ENCODE peak calls at places on chromosomes 4 and X, in ten cellular contexts. A is ovary; T is IMR-90; X is pancreas; M is MM.1S; C is Karpas-422; D is mesenchymal stem cell; G is Peyer's patch; P is CD4-positive, alpha-beta memory T cell; Q is CD8-positive, alpha-beta memory T cell. S is an unnamed sample.

GRCh38 chr4:24118031-24118430 is 228.2 kb upstream of the PPARGC1A start:
- DNase-seq in A (no peak), T (peak; percentile 28), X (no peak), M (peak; percentile 28), C (no peak), D (no peak), G (no peak), P (no peak), Q (no peak), S (no peak)

GRCh38 chrX:11129546-11129945 is 18.4 kb downstream of the HCCS start:
- DNase-seq in A (no peak), T (no peak), X (no peak), M (no peak), C (no peak), D (no peak), G (no peak), P (no peak), Q (no peak), S (no peak)

GRCh38 chr4:148116264-148116663 is 325.9 kb downstream of the NR3C2 start:
- DNase-seq in A (no peak), T (peak; percentile 79), X (no peak), M (no peak), C (peak; percentile 53), D (no peak), G (no peak), P (no peak), Q (no peak), S (no peak)

GRCh38 chr4:78058591-78059523 is 1.7 kb downstream of the FRAS1 start:
- DNase-seq in A (no peak), T (no peak), X (peak; percentile 32), M (peak; percentile 12), C (no peak), D (peak; percentile 36), G (no peak), P (no peak), Q (no peak), S (peak; percentile 60)

GRCh38 chrX:73863852-73864251 is 300.9 kb downstream of the CHIC1 start:
- DNase-seq in A (no peak), T (no peak), X (no peak), M (no peak), C (no peak), D (no peak), G (no peak), P (no peak), Q (no peak), S (no peak)

GRCh38 chrX:110561036-110561435 is 202.4 kb downstream of the RTL9 start:
- DNase-seq in A (no peak), T (no peak), X (no peak), M (no peak), C (no peak), D (no peak), G (no peak), P (peak; percentile 13), Q (no peak), S (peak; percentile 34)

GRCh38 chr4:28279249-28279648 is 1418.6 kb downstream of the STIM2 start:
- DNase-seq in A (no peak), T (no peak), X (no peak), M (no peak), C (no peak), D (no peak), G (no peak), P (no peak), Q (no peak), S (no peak)

GRCh38 chrX:667360-667759 is 36.8 kb downstream of the SHOX start:
- DNase-seq in A (no peak), T (no peak), X (no peak), M (no peak), C (no peak), D (no peak), G (no peak), P (no peak), Q (no peak), S (no peak)

GRCh38 chr4:146340798-146341197 is 126.5 kb downstream of the REELD1 start:
- DNase-seq in A (no peak), T (peak; percentile 54), X (no peak), M (peak; percentile 37), C (peak; percentile 73), D (peak; percentile 38), G (no peak), P (no peak), Q (no peak), S (no peak)

GRCh38 chr4:136526517-136526916 is 1005.8 kb downstream of the PCDH18 start:
- DNase-seq in A (no peak), T (no peak), X (no peak), M (no peak), C (no peak), D (peak; percentile 29), G (no peak), P (no peak), Q (no peak), S (no peak)

GRCh38 chr4:165208322-165208652 is 926 bp downstream of the KLHL2 start:
- DNase-seq in A (no peak), T (no peak), X (no peak), M (no peak), C (peak; percentile 77), D (no peak), G (no peak), P (peak; percentile 43), Q (no peak), S (no peak)

GRCh38 chr4:165207431-165208321 is at the start of gene KLHL2:
- DNase-seq in A (peak; percentile 68), T (peak; percentile 74), X (peak; percentile 78), M (peak; percentile 82), C (peak; percentile 96), D (peak; percentile 78), G (peak; percentile 74), P (peak; percentile 66), Q (peak; percentile 73), S (peak; percentile 89)

GRCh38 chr4:165208741-165209388 is 1.5 kb downstream of the KLHL2 start:
- DNase-seq in A (no peak), T (no peak), X (no peak), M (no peak), C (peak; percentile 51), D (no peak), G (no peak), P (no peak), Q (no peak), S (no peak)

GRCh38 chr4:165209796-165210195 is 2.4 kb downstream of the KLHL2 start:
- DNase-seq in A (no peak), T (no peak), X (no peak), M (no peak), C (no peak), D (no peak), G (no peak), P (no peak), Q (no peak), S (no peak)

GRCh38 chr4:165210566-165210965 is 3.2 kb downstream of the KLHL2 start:
- DNase-seq in A (no peak), T (no peak), X (no peak), M (no peak), C (no peak), D (no peak), G (no peak), P (no peak), Q (no peak), S (no peak)
- H3K4me1 ChIP-seq in A (peaks cover 4% of the 10 kb centered on the region), T (peaks cover 4% of the 10 kb centered on the region), X (peaks cover 5% of the 10 kb centered on the region), M (peaks cover 19% of the 10 kb centered on the region), C (peaks cover 71% of the 10 kb centered on the region), D (peaks cover 8% of the 10 kb centered on the region), G (no peaks in the 10 kb centered on the region), P (peaks cover 38% of the 10 kb centered on the region), Q (peaks cover 39% of the 10 kb centered on the region), S (peaks cover 14% of the 10 kb centered on the region)

GRCh38 chr4:2672700-2673099 is 83.4 kb downstream of the TNIP2 start:
- DNase-seq in A (no peak), T (no peak), X (no peak), M (no peak), C (peak; percentile 49), D (no peak), G (no peak), P (no peak), Q (no peak), S (no peak)
- H3K36me3 ChIP-seq in A (no peaks in the 10 kb centered on the region), T (peaks cover 33% of the 10 kb centered on the region), X (peaks cover 26% of the 10 kb centered on the region), M (peaks cover 4% of the 10 kb centered on the region), C (peaks cover 40% of the 10 kb centered on the region), D (peaks cover 17% of the 10 kb centered on the region), G (no peaks in the 10 kb centered on the region), P (peaks cover 37% of the 10 kb centered on the region), Q (peaks cover 27% of the 10 kb centered on the region), S (peaks cover 7% of the 10 kb centered on the region)

GRCh38 chr4:3802571-3803474 is 36.6 kb downstream of the ADRA2C start:
- DNase-seq in A (no peak), T (no peak), X (no peak), M (no peak), C (no peak), D (no peak), G (no peak), P (no peak), Q (no peak), S (no peak)
- H3K4me1 ChIP-seq in A (no peaks in the 10 kb centered on the region), T (no peaks in the 10 kb centered on the region), X (no peaks in the 10 kb centered on the region), M (no peaks in the 10 kb centered on the region), C (no peaks in the 10 kb centered on the region), D (no peaks in the 10 kb centered on the region), G (no peaks in the 10 kb centered on the region), P (no peaks in the 10 kb centered on the region), Q (no peaks in the 10 kb centered on the region), S (no peaks in the 10 kb centered on the region)

GRCh38 chr4:184764601-184765000 is 30.7 kb upstream of the CENPU start:
- DNase-seq in A (no peak), T (no peak), X (no peak), M (no peak), C (no peak), D (no peak), G (no peak), P (no peak), Q (no peak), S (no peak)

GRCh38 chr4:184762100-184762499 is 28.2 kb upstream of the CENPU start:
- DNase-seq in A (no peak), T (no peak), X (no peak), M (peak; percentile 72), C (no peak), D (no peak), G (no peak), P (peak; percentile 57), Q (no peak), S (no peak)

GRCh38 chr4:184766421-184766820 is 32.5 kb upstream of the CENPU start:
- DNase-seq in A (no peak), T (no peak), X (no peak), M (no peak), C (no peak), D (no peak), G (no peak), P (no peak), Q (no peak), S (no peak)

GRCh38 chr4:184765473-184766346 is 31.8 kb upstream of the CENPU start:
- DNase-seq in A (no peak), T (no peak), X (no peak), M (no peak), C (no peak), D (no peak), G (no peak), P (no peak), Q (no peak), S (no peak)

DNA sequence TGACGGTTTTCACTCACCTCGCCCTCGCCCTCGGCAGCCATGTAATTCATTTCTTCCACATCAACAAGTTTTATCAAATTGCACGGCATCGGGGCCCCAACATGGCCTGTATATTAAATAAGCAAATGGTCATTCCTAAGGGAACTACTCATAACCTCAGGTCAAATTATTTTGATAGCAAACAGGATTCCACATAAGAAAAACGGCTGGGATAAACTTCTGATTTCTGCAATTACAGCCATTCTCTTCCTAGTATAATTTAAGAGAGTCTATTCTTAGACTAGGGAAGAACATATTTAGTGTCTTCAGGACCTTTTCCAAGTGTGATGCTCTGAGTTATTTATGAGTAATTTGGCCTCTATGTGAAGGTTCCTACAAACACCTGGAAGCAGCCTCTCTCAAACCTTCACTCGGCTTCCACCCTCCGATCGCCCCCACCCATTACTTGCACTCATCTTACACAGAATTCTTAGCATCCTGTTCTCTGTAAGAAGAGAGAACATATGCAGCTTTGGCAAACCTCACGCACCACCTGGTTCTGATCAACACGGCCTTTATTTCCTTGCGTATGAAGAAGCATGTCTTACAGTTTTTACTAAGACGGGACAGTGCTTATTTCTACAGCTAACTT is 29.4 kb upstream of the CENPU start:
- DNase-seq in A (no peak), T (peak; percentile 25), X (no peak), M (no peak), C (no peak), D (no peak), G (no peak), P (no peak), Q (no peak), S (no peak)
- H3K36me3 ChIP-seq in A (no peaks in the 10 kb centered on the region), T (peaks cover 19% of the 10 kb centered on the region), X (peaks cover 32% of the 10 kb centered on the region), M (no peaks in the 10 kb centered on the region), C (no peaks in the 10 kb centered on the region), D (peaks cover 40% of the 10 kb centered on the region), G (no peaks in the 10 kb centered on the region), P (peaks cover 4% of the 10 kb centered on the region), Q (peaks cover 7% of the 10 kb centered on the region), S (no peaks in the 10 kb centered on the region)

S was measured in mucosa of descending colon.